ENCODE peak calls at places on chromosomes 6 and 20, in four cellular contexts. F, T, X and E are unnamed samples.

GRCh38 chr20:35303735-35304431 is 11.7 kb upstream of the FAM83C start:
- DNase-seq in F (peak; percentile 77), T (peak; percentile 89), X (no peak), E (no peak)

GRCh38 chr20:4973330-4974097 is 27.8 kb downstream of the SLC23A2 start:
- DNase-seq in F (peak; percentile 59), T (peak; percentile 69), X (peak; percentile 70), E (peak; percentile 64)

GRCh38 chr20:1150218-1150617 is 31.8 kb downstream of the PSMF1 start:
- DNase-seq in F (no peak), T (no peak), X (no peak), E (no peak)

GRCh38 chr6:31978831-31979230 is 3.0 kb upstream of the C4A start:
- DNase-seq in F (no peak), T (no peak), X (no peak), E (no peak)

GRCh38 chr6:7727951-7728854 is 2.3 kb downstream of the BMP6 start:
- DNase-seq in F (peak; percentile 54), T (peak; percentile 66), X (no peak), E (no peak)

GRCh38 chr6:142871910-142872331 is 73.1 kb downstream of the HIVEP2 start:
- DNase-seq in F (no peak), T (no peak), X (peak; percentile 38), E (peak; percentile 98)

GRCh38 chr6:132816665-132817064 is 2.3 kb downstream of the RPS12 start:
- DNase-seq in F (no peak), T (no peak), X (no peak), E (no peak)

GRCh38 chr6:6657820-6658217 is 69.3 kb downstream of the LY86 start:
- DNase-seq in F (no peak), T (no peak), X (no peak), E (no peak)

GRCh38 chr6:16333580-16333979 is 95.2 kb downstream of the GMPR start:
- DNase-seq in F (no peak), T (no peak), X (no peak), E (peak; percentile 80)

GRCh38 chr20:37194616-37195015 is 15.3 kb upstream of the MROH8 start:
- DNase-seq in F (no peak), T (no peak), X (no peak), E (no peak)

GRCh38 chr20:63219866-63220521 is 4.1 kb upstream of the YTHDF1 start:
- DNase-seq in F (no peak), T (no peak), X (no peak), E (no peak)

GRCh38 chr6:62175195-62175594 is 110.8 kb downstream of the KHDRBS2 start:
- DNase-seq in F (no peak), T (no peak), X (no peak), E (no peak)

GRCh38 chr6:74091133-74091793 is 395.3 kb downstream of the CD109 start:
- DNase-seq in F (no peak), T (no peak), X (no peak), E (peak; percentile 18)

GRCh38 chr20:59324441-59324840 is 24.0 kb downstream of the EDN3 start:
- DNase-seq in F (no peak), T (no peak), X (no peak), E (no peak)

GRCh38 chr20:19828233-19828632 is 70.2 kb downstream of the RIN2 start:
- DNase-seq in F (no peak), T (no peak), X (no peak), E (no peak)

GRCh38 chr6:151478670-151479069 is 15.1 kb upstream of the CCDC170 start:
- DNase-seq in F (no peak), T (no peak), X (no peak), E (no peak)

GRCh38 chr20:5569021-5569420 is 181.2 kb upstream of the SHLD1 start:
- DNase-seq in F (no peak), T (no peak), X (no peak), E (no peak)

GRCh38 chr6:158567152-158567551 is 7.3 kb downstream of the TMEM181 start:
- DNase-seq in F (no peak), T (no peak), X (no peak), E (no peak)

GRCh38 chr20:7257719-7258466 is 490.4 kb downstream of the BMP2 start:
- DNase-seq in F (no peak), T (no peak), X (no peak), E (no peak)

GRCh38 chr6:36788186-36788585 is 51.1 kb downstream of the CPNE5 start:
- DNase-seq in F (no peak), T (no peak), X (no peak), E (no peak)

GRCh38 chr6:54244430-54244829 is 63.8 kb upstream of the TINAG start:
- DNase-seq in F (no peak), T (no peak), X (no peak), E (no peak)

GRCh38 chr6:137348777-137349176 is 129.6 kb upstream of the IFNGR1 start:
- DNase-seq in F (no peak), T (no peak), X (no peak), E (no peak)

GRCh38 chr6:36692220-36692619 is 5.4 kb upstream of the RAB44 start:
- DNase-seq in F (peak; percentile 65), T (no peak), X (no peak), E (no peak)

GRCh38 chr6:4125933-4126864 is 9.2 kb downstream of the ECI2 start:
- DNase-seq in F (no peak), T (no peak), X (peak; percentile 62), E (peak; percentile 74)
- H3K4me3 ChIP-seq in F (no peak overlapping the region), T (no peak overlapping the region), X (no peak overlapping the region), E (no peak overlapping the region)

GRCh38 chr6:167146173-167146572 is 11.6 kb downstream of the GPR31 start:
- DNase-seq in F (no peak), T (no peak), X (no peak), E (no peak)
- H3K4me3 ChIP-seq in F (no peak overlapping the region), T (no peak overlapping the region), X (no peak overlapping the region), E (peak overlapping the region; percentile 31)

DNA sequence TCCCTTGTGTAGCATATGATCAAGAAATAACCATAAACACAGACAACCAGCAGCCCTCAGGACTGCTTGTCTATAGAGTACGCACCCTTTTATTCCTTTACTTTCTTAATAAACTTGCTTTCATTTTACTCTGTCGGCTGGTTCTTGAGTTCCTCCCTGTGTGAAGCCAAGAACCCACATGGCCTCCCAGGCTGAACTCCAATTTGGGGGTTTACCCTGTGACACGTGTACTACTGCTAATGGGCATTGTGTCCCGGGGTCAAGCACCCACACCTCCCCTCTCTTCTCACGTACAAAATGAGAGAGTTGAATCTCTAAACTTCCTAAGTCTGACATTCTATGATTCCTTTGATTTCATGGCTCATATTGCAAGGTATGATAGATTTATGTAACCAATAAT is 9.9 kb downstream of the LAMA4 start:
- DNase-seq in F (no peak), T (no peak), X (no peak), E (no peak)
- H3K4me3 ChIP-seq in F (no peak overlapping the region), T (peak overlapping the region; percentile 8), X (no peak overlapping the region), E (no peak overlapping the region)

GRCh38 chr20:61839912-61840441 is 225.7 kb downstream of the TAF4 start:
- DNase-seq in F (peak; percentile 13), T (no peak), X (no peak), E (no peak)

GRCh38 chr20:61844621-61845020 is 221.1 kb downstream of the TAF4 start:
- DNase-seq in F (peak; percentile 37), T (no peak), X (no peak), E (no peak)

GRCh38 chr20:61841551-61841950 is 224.1 kb downstream of the TAF4 start:
- DNase-seq in F (peak; percentile 19), T (no peak), X (no peak), E (no peak)

GRCh38 chr20:61840661-61841455 is 224.8 kb downstream of the TAF4 start:
- DNase-seq in F (peak; percentile 39), T (no peak), X (no peak), E (no peak)

DNA sequence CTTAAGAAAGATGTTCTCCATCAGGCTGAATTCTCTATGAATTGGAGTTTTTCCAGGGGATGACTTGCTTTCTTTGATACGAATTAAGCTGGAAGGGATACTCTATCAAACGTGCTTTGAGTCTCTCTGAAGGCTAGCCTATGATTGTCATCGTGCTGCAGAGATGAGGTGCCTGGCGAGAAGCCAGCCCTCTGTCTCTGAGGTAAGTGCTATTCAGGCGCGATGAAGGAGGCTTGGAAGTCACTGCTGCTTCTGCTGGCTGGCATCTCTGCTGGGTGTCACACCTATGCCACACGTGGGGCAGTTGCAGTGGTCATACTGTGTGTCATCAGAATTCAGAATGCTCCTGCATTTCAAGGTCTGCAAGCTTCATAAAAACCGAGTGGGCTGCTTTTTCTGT is 223.7 kb downstream of the TAF4 start:
- DNase-seq in F (peak; percentile 21), T (no peak), X (no peak), E (no peak)
- H3K4me3 ChIP-seq in F (no peak overlapping the region), T (no peak overlapping the region), X (no peak overlapping the region), E (no peak overlapping the region)

GRCh38 chr20:38973107-38973506 is 11.0 kb downstream of the DHX35 start:
- DNase-seq in F (no peak), T (no peak), X (no peak), E (no peak)
- H3K4me3 ChIP-seq in F (no peak overlapping the region), T (no peak overlapping the region), X (no peak overlapping the region), E (no peak overlapping the region)

DNA sequence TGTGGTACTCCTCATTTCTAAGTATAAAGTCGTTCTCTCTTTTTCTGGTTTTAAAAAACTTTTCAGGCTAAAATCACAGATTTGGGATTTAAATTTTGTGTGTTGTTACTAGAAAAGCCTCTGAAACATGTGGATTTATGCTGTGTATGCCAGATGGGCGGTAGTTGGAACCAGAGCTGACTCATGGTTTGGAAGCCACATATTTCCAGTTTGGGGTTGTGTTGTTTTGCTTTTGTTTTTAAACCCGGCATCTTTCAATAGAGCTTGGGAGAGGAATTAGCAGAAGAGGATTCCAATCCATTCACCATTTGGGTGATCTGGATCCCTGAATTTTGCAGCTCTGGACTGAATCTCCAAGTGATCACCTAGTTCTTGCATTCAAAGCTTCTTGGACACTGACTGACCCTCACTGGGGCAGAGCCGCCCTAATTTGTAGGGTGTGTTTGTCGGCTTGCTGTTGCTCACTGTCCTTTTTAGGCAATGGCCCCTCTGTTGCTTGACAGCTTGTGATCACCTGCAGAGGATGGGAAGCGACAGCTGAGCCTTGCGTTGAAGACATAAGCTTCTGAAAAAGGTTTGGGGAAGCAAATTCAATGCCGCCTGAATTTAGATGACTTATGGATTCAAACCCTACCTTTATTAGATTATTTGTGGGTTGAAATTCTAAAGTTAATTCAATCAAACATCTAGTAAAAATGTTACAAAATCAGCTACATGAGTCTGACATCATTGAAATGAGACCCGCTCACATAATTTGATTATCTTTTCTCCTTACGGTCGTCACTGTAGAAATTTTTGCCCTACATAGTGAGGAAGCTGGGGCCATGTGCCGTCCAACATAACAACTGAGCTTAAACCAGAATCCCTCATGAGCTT is 79.9 kb upstream of the CD83 start:
- DNase-seq in F (no peak), T (no peak), X (peak; percentile 52), E (no peak)
- H3K4me3 ChIP-seq in F (no peak overlapping the region), T (no peak overlapping the region), X (no peak overlapping the region), E (no peak overlapping the region)

DNA sequence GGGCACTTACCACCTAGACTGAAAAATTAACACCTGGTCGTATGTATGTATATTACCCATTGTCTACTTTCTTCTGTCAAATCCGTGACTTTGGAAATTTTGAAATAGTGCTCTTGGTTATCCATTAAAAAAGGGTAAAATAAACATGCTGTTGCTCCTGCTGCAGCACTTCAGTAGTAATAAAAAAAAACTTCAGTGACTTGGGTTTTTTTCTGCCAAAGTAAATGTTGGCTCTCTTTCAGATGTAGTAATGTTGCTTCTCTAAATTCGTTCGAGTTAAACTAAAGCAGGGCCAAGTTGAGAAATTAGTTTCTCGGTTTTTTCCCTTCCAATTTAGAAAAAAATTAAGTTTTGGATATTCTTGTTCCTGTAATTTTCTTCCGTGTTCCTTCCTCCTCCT is 34.2 kb downstream of the JARID2 start:
- DNase-seq in F (no peak), T (no peak), X (no peak), E (no peak)
- H3K4me3 ChIP-seq in F (no peak overlapping the region), T (no peak overlapping the region), X (no peak overlapping the region), E (no peak overlapping the region)

GRCh38 chr20:31606928-31607639 is 2.0 kb downstream of the ID1 start:
- DNase-seq in F (peak; percentile 65), T (peak; percentile 77), X (no peak), E (no peak)
- H3K4me3 ChIP-seq in F (peak overlapping the region; percentile 81), T (peak overlapping the region; percentile 73), X (peak overlapping the region; percentile 90), E (peak overlapping the region; percentile 95)